ENCODE peak calls at places on chromosome 1, in seven cellular contexts. One of them, this sample, is unnamed.

GRCh38 chr1:235423214-235423652 is 56.0 kb downstream of the TBCE start:
- DNase-seq in CD4-positive, CD25-positive, alpha-beta regulatory T cell: no peak
- DNase-seq in neural progenitor cell: no peak
- DNase-seq in mesenchymal stem cell: no peak
- DNase-seq in HAP-1: no peak
- DNase-seq in cardiac muscle cell: no peak
- DNase-seq in body of pancreas: no peak
- DNase-seq in this sample: no peak

GRCh38 chr1:222346955-222347354 is 200.9 kb downstream of the HHIPL2 start:
- DNase-seq in CD4-positive, CD25-positive, alpha-beta regulatory T cell: no peak
- DNase-seq in neural progenitor cell: no peak
- DNase-seq in mesenchymal stem cell: no peak
- DNase-seq in HAP-1: no peak
- DNase-seq in cardiac muscle cell: no peak
- DNase-seq in body of pancreas: no peak
- DNase-seq in this sample: no peak

GRCh38 chr1:3105167-3105863 is 36.3 kb downstream of the PRDM16 start:
- DNase-seq in CD4-positive, CD25-positive, alpha-beta regulatory T cell: no peak
- DNase-seq in neural progenitor cell: peak; percentile 98
- DNase-seq in mesenchymal stem cell: no peak
- DNase-seq in HAP-1: peak; percentile 86
- DNase-seq in cardiac muscle cell: peak; percentile 80
- DNase-seq in body of pancreas: peak; percentile 37
- DNase-seq in this sample: no peak

GRCh38 chr1:152086785-152087184 is 2.1 kb downstream of the TCHHL1 start:
- DNase-seq in CD4-positive, CD25-positive, alpha-beta regulatory T cell: no peak
- DNase-seq in neural progenitor cell: no peak
- DNase-seq in mesenchymal stem cell: no peak
- DNase-seq in HAP-1: no peak
- DNase-seq in cardiac muscle cell: no peak
- DNase-seq in body of pancreas: no peak
- DNase-seq in this sample: no peak

GRCh38 chr1:29783501-29784275 is 547.4 kb downstream of the PTPRU start:
- DNase-seq in CD4-positive, CD25-positive, alpha-beta regulatory T cell: no peak
- DNase-seq in neural progenitor cell: no peak
- DNase-seq in mesenchymal stem cell: no peak
- DNase-seq in HAP-1: no peak
- DNase-seq in cardiac muscle cell: no peak
- DNase-seq in body of pancreas: no peak
- DNase-seq in this sample: no peak

GRCh38 chr1:109621402-109622101 is 1.9 kb downstream of the AMPD2 start:
- DNase-seq in CD4-positive, CD25-positive, alpha-beta regulatory T cell: no peak
- DNase-seq in neural progenitor cell: no peak
- DNase-seq in mesenchymal stem cell: no peak
- DNase-seq in HAP-1: no peak
- DNase-seq in cardiac muscle cell: no peak
- DNase-seq in body of pancreas: no peak
- DNase-seq in this sample: no peak

GRCh38 chr1:59146056-59146455 is 150.8 kb upstream of the FGGY start:
- DNase-seq in CD4-positive, CD25-positive, alpha-beta regulatory T cell: no peak
- DNase-seq in neural progenitor cell: no peak
- DNase-seq in mesenchymal stem cell: no peak
- DNase-seq in HAP-1: no peak
- DNase-seq in cardiac muscle cell: no peak
- DNase-seq in body of pancreas: no peak
- DNase-seq in this sample: no peak

GRCh38 chr1:244048566-244049141 is 2.4 kb upstream of the ZBTB18 start:
- DNase-seq in CD4-positive, CD25-positive, alpha-beta regulatory T cell: no peak
- DNase-seq in neural progenitor cell: peak; percentile 87
- DNase-seq in mesenchymal stem cell: no peak
- DNase-seq in HAP-1: no peak
- DNase-seq in cardiac muscle cell: peak; percentile 73
- DNase-seq in body of pancreas: no peak
- DNase-seq in this sample: no peak

DNA sequence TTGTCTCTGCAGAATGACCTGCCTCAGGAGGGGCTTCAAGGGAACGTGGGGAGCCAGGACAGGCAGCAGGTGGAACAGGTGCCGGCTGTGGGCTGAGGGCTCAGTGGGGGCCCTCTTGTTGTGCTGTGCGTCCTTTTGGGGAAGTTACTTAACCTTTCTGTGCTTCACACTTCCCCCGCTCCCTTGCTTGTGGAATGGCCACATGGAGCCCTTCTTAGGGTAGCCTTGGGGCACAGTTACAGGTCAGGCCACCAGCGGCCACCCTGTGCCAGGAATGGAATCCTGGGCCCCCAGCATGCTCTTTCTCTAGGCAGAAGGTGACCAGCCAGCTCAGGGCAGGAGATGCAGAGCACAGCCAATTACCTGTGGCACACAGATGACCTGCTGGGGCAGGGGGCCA is 2.6 kb downstream of the IKBKE start:
- DNase-seq in CD4-positive, CD25-positive, alpha-beta regulatory T cell: no peak
- DNase-seq in neural progenitor cell: no peak
- DNase-seq in mesenchymal stem cell: no peak
- DNase-seq in HAP-1: no peak
- DNase-seq in cardiac muscle cell: no peak
- DNase-seq in body of pancreas: no peak
- DNase-seq in this sample: no peak
- H3K4me3 ChIP-seq in CD4-positive, CD25-positive, alpha-beta regulatory T cell: peak overlapping the region; percentile 86
- H3K4me3 ChIP-seq in neural progenitor cell: no peak overlapping the region
- H3K4me3 ChIP-seq in mesenchymal stem cell: no peak overlapping the region
- H3K4me3 ChIP-seq in HAP-1: no peak overlapping the region
- H3K4me3 ChIP-seq in cardiac muscle cell: no peak overlapping the region
- H3K4me3 ChIP-seq in body of pancreas: no peak overlapping the region
- H3K4me3 ChIP-seq in this sample: no peak overlapping the region

DNA sequence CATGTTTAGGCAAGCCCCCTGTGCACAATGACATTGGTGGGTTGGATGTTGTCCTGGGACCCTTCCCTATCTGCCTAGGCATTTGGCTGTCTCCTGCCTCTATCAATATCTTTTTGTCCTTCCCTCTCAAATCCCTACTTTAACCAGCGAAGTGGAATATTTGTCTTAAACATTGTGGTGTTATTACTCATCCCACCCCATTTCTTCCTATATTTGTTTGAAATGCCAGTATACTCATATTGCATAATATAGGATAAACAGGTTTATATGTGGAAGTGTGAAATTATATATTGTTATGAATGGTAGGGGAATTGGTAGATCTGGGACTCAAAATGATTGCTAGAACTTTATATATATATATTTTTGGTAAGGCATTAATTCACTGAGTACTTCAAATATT is 80.0 kb downstream of the ADGRL2 start:
- DNase-seq in CD4-positive, CD25-positive, alpha-beta regulatory T cell: no peak
- DNase-seq in neural progenitor cell: no peak
- DNase-seq in mesenchymal stem cell: no peak
- DNase-seq in HAP-1: no peak
- DNase-seq in cardiac muscle cell: no peak
- DNase-seq in body of pancreas: no peak
- DNase-seq in this sample: no peak
- H3K4me1 ChIP-seq in CD4-positive, CD25-positive, alpha-beta regulatory T cell: no peaks in the 10 kb centered on the region
- H3K4me1 ChIP-seq in neural progenitor cell: peaks cover 70% of the 10 kb centered on the region
- H3K4me1 ChIP-seq in mesenchymal stem cell: peaks cover 4% of the 10 kb centered on the region
- H3K4me1 ChIP-seq in HAP-1: peaks cover 22% of the 10 kb centered on the region
- H3K4me1 ChIP-seq in cardiac muscle cell: peaks cover 28% of the 10 kb centered on the region
- H3K4me1 ChIP-seq in body of pancreas: peaks cover 13% of the 10 kb centered on the region
- H3K4me1 ChIP-seq in this sample: peaks cover 18% of the 10 kb centered on the region

DNA sequence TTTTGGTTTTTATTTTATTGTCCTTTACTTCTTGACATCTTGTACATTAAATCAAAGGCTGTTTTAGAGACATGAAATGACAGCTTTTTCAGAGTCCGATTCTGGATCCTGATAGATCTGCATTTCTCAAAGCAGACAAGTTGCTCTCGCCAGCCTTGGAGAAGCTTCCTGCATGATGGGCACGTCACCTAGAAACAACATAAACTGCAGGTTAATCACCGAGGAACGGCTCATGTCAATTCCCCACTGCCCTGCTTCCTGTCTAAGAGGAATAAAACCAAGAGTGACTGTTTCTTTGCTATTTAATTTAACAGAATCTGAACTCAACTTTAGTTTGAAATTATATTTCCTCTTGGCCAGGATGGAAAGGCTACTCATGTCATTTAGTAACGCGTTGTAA is 77.0 kb downstream of the RWDD3 start:
- DNase-seq in CD4-positive, CD25-positive, alpha-beta regulatory T cell: no peak
- DNase-seq in neural progenitor cell: no peak
- DNase-seq in mesenchymal stem cell: no peak
- DNase-seq in HAP-1: peak; percentile 16
- DNase-seq in cardiac muscle cell: no peak
- DNase-seq in body of pancreas: no peak
- DNase-seq in this sample: no peak
- H3K27me3 ChIP-seq in CD4-positive, CD25-positive, alpha-beta regulatory T cell: no peaks in the 10 kb centered on the region
- H3K27me3 ChIP-seq in neural progenitor cell: no peaks in the 10 kb centered on the region
- H3K27me3 ChIP-seq in mesenchymal stem cell: peaks cover 20% of the 10 kb centered on the region
- H3K27me3 ChIP-seq in HAP-1: no peaks in the 10 kb centered on the region
- H3K27me3 ChIP-seq in cardiac muscle cell: no peaks in the 10 kb centered on the region
- H3K27me3 ChIP-seq in body of pancreas: peaks cover 4% of the 10 kb centered on the region
- H3K27me3 ChIP-seq in this sample: peaks cover 30% of the 10 kb centered on the region

DNA sequence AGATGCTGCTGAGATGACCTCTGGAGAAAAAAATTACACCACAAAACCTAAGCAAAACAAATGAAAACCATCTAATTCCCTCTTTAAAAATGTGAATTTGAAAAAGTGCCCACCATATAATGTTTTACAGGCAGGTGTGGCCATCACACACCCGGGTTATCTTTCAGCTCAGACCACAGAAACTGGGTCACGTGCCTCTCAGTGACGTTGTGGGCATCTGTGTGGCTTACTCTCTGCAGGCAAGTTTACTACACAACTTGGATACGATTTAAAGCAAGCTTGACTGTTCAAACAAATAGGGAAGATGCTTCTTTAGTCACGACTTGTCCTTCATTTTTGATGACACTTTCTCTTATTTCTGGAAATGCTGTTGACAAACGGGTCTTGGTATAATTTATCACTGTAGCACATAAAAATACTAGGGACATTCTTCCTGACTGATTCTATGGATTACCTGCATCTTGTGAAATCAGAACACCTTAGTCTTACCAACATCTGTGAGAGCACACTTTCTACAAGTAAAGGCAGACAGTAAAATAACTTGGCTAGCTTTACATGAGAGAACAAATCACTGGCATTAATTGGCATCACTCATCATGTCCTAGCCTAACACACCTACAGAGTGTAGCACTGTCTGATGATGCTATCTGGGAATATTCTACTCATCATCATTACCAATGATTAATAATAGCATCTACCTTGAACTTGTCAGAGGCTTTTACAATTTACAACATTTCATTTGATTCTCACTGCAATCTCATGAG is 89.3 kb upstream of the EDEM3 start:
- DNase-seq in CD4-positive, CD25-positive, alpha-beta regulatory T cell: peak; percentile 74
- DNase-seq in neural progenitor cell: no peak
- DNase-seq in mesenchymal stem cell: no peak
- DNase-seq in HAP-1: no peak
- DNase-seq in cardiac muscle cell: no peak
- DNase-seq in body of pancreas: no peak
- DNase-seq in this sample: no peak
- H3K4me3 ChIP-seq in CD4-positive, CD25-positive, alpha-beta regulatory T cell: peak overlapping the region; percentile 61
- H3K4me3 ChIP-seq in neural progenitor cell: no peak overlapping the region
- H3K4me3 ChIP-seq in mesenchymal stem cell: no peak overlapping the region
- H3K4me3 ChIP-seq in HAP-1: no peak overlapping the region
- H3K4me3 ChIP-seq in cardiac muscle cell: no peak overlapping the region
- H3K4me3 ChIP-seq in body of pancreas: no peak overlapping the region
- H3K4me3 ChIP-seq in this sample: no peak overlapping the region

DNA sequence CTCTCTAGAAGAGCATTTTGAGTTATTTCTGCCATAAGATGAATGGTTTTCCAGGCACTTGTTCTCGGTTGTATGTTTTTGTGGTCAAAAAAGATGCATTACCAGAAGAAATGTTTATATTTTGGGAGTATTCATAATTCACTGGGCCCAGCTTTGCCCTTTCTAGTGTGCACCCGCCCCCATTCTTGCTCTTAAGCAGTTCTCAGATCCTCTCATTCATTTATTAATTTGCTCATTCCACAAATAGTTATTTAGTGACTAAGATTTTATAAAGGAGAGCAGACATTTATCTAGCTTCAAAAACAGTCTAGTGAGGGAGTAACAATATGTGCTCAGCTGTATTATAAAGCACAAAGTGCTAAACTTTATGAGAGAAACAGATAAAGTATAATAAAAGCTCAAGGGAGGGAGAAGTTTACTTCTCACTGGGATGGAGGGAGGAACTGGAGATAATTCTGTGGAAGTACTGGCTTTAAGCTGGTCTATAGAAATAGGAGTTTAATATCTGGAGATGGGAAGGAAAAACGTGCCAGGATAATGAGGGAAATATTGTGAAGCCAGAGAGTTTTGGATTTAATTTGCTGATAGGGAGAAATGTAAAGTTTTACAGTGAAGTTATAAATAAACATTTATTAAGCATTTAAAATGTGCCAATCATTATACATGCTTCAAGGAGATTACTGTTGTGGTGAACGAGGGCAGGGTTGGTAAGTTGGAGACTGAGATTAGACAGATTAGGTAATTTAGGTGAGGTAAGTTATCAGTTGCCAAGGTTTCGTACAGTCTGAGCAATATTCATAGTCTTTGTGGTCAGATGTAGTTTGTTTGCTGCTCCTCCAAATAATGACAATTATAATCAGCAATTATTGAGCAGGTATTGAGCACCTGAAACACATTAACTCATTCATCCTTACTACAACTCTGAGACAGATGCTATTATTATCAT is 9.1 kb upstream of the MACF1 start:
- DNase-seq in CD4-positive, CD25-positive, alpha-beta regulatory T cell: peak; percentile 69
- DNase-seq in neural progenitor cell: no peak
- DNase-seq in mesenchymal stem cell: peak; percentile 64
- DNase-seq in HAP-1: no peak
- DNase-seq in cardiac muscle cell: no peak
- DNase-seq in body of pancreas: no peak
- DNase-seq in this sample: no peak
- H3K4me1 ChIP-seq in CD4-positive, CD25-positive, alpha-beta regulatory T cell: peaks cover 72% of the 10 kb centered on the region
- H3K4me1 ChIP-seq in neural progenitor cell: peaks cover 17% of the 10 kb centered on the region
- H3K4me1 ChIP-seq in mesenchymal stem cell: peaks cover 20% of the 10 kb centered on the region
- H3K4me1 ChIP-seq in HAP-1: no peaks in the 10 kb centered on the region
- H3K4me1 ChIP-seq in cardiac muscle cell: peaks cover 9% of the 10 kb centered on the region
- H3K4me1 ChIP-seq in body of pancreas: peaks cover 51% of the 10 kb centered on the region
- H3K4me1 ChIP-seq in this sample: peaks cover 47% of the 10 kb centered on the region

GRCh38 chr1:212161231-212161781 is 123.9 kb upstream of the PPP2R5A start:
- DNase-seq in CD4-positive, CD25-positive, alpha-beta regulatory T cell: no peak
- DNase-seq in neural progenitor cell: no peak
- DNase-seq in mesenchymal stem cell: peak; percentile 78
- DNase-seq in HAP-1: no peak
- DNase-seq in cardiac muscle cell: no peak
- DNase-seq in body of pancreas: no peak
- DNase-seq in this sample: no peak

GRCh38 chr1:212164095-212164872 is 120.9 kb upstream of the PPP2R5A start:
- DNase-seq in CD4-positive, CD25-positive, alpha-beta regulatory T cell: no peak
- DNase-seq in neural progenitor cell: no peak
- DNase-seq in mesenchymal stem cell: no peak
- DNase-seq in HAP-1: no peak
- DNase-seq in cardiac muscle cell: no peak
- DNase-seq in body of pancreas: no peak
- DNase-seq in this sample: no peak

GRCh38 chr1:212166296-212167039 is 118.7 kb upstream of the PPP2R5A start:
- DNase-seq in CD4-positive, CD25-positive, alpha-beta regulatory T cell: no peak
- DNase-seq in neural progenitor cell: no peak
- DNase-seq in mesenchymal stem cell: no peak
- DNase-seq in HAP-1: no peak
- DNase-seq in cardiac muscle cell: no peak
- DNase-seq in body of pancreas: no peak
- DNase-seq in this sample: no peak

GRCh38 chr1:212158912-212159796 is 123.6 kb downstream of the DTL start:
- DNase-seq in CD4-positive, CD25-positive, alpha-beta regulatory T cell: peak; percentile 17
- DNase-seq in neural progenitor cell: no peak
- DNase-seq in mesenchymal stem cell: no peak
- DNase-seq in HAP-1: no peak
- DNase-seq in cardiac muscle cell: no peak
- DNase-seq in body of pancreas: no peak
- DNase-seq in this sample: no peak

GRCh38 chr1:212162635-212163034 is 122.6 kb upstream of the PPP2R5A start:
- DNase-seq in CD4-positive, CD25-positive, alpha-beta regulatory T cell: peak; percentile 11
- DNase-seq in neural progenitor cell: no peak
- DNase-seq in mesenchymal stem cell: peak; percentile 78
- DNase-seq in HAP-1: no peak
- DNase-seq in cardiac muscle cell: no peak
- DNase-seq in body of pancreas: no peak
- DNase-seq in this sample: no peak
- H3K27me3 ChIP-seq in CD4-positive, CD25-positive, alpha-beta regulatory T cell: no peaks in the 10 kb centered on the region
- H3K27me3 ChIP-seq in neural progenitor cell: no peaks in the 10 kb centered on the region
- H3K27me3 ChIP-seq in mesenchymal stem cell: no peaks in the 10 kb centered on the region
- H3K27me3 ChIP-seq in HAP-1: no peaks in the 10 kb centered on the region
- H3K27me3 ChIP-seq in cardiac muscle cell: no peaks in the 10 kb centered on the region
- H3K27me3 ChIP-seq in body of pancreas: no peaks in the 10 kb centered on the region
- H3K27me3 ChIP-seq in this sample: no peaks in the 10 kb centered on the region